ENCODE peak calls at places on chromosome 18, in six cellular contexts. One of them, this sample, is unnamed. For H3K36me3, the result is how much of the 10 kb centered on the place peaks cover.

GRCh38 chr18:23503038-23503966 is at the start of gene RMC1:
- DNase-seq in fibroblast of lung: peak
- DNase-seq in GM12878: peak
- DNase-seq in hepatocyte: peak
- DNase-seq in HCT116: peak
- DNase-seq in neural progenitor cell: peak
- DNase-seq in this sample: peak

GRCh38 chr18:48036191-48036590 is 105.7 kb upstream of the SMAD2 start:
- DNase-seq in hepatocyte: no peak
- DNase-seq in neural progenitor cell: no peak
- DNase-seq in fibroblast of lung: no peak
- DNase-seq in HCT116: no peak
- DNase-seq in GM12878: no peak
- DNase-seq in this sample: no peak

GRCh38 chr18:75131455-75132000 is 77.4 kb downstream of the PTGR3 start:
- DNase-seq in GM12878: no peak
- DNase-seq in neural progenitor cell: no peak
- DNase-seq in HCT116: no peak
- DNase-seq in hepatocyte: no peak
- DNase-seq in fibroblast of lung: no peak
- DNase-seq in this sample: peak

GRCh38 chr18:48893559-48894265 is 57.1 kb downstream of the SMAD7 start:
- DNase-seq in neural progenitor cell: no peak
- DNase-seq in GM12878: no peak
- DNase-seq in fibroblast of lung: no peak
- DNase-seq in HCT116: no peak
- DNase-seq in hepatocyte: no peak
- DNase-seq in this sample: peak

GRCh38 chr18:51621103-51621969 is 423.9 kb upstream of the MEX3C start:
- DNase-seq in fibroblast of lung: peak
- DNase-seq in hepatocyte: peak
- DNase-seq in HCT116: peak
- DNase-seq in neural progenitor cell: peak
- DNase-seq in GM12878: peak
- DNase-seq in this sample: no peak

GRCh38 chr18:61471832-61472406 is 138.7 kb downstream of the CDH20 start:
- DNase-seq in fibroblast of lung: no peak
- DNase-seq in neural progenitor cell: peak
- DNase-seq in GM12878: no peak
- DNase-seq in HCT116: no peak
- DNase-seq in hepatocyte: no peak
- DNase-seq in this sample: no peak

GRCh38 chr18:51716277-51716676 is 518.8 kb upstream of the MEX3C start:
- DNase-seq in neural progenitor cell: no peak
- DNase-seq in HCT116: no peak
- DNase-seq in fibroblast of lung: no peak
- DNase-seq in GM12878: no peak
- DNase-seq in hepatocyte: no peak
- DNase-seq in this sample: no peak

GRCh38 chr18:10787293-10787901 is 261.6 kb downstream of the NAPG start:
- DNase-seq in fibroblast of lung: peak
- DNase-seq in hepatocyte: peak
- DNase-seq in HCT116: peak
- DNase-seq in GM12878: peak
- DNase-seq in neural progenitor cell: peak
- DNase-seq in this sample: peak

GRCh38 chr18:9366126-9366714 is 31.6 kb downstream of the TWSG1 start:
- DNase-seq in HCT116: peak
- DNase-seq in fibroblast of lung: peak
- DNase-seq in GM12878: no peak
- DNase-seq in hepatocyte: peak
- DNase-seq in neural progenitor cell: peak
- DNase-seq in this sample: peak

GRCh38 chr18:5626130-5626880 is 82.5 kb upstream of the EPB41L3 start:
- DNase-seq in neural progenitor cell: no peak
- DNase-seq in HCT116: no peak
- DNase-seq in hepatocyte: no peak
- DNase-seq in GM12878: no peak
- DNase-seq in fibroblast of lung: no peak
- DNase-seq in this sample: peak

GRCh38 chr18:56139792-56140254 is 498.6 kb downstream of the TXNL1 start:
- DNase-seq in HCT116: no peak
- DNase-seq in fibroblast of lung: peak
- DNase-seq in GM12878: no peak
- DNase-seq in neural progenitor cell: no peak
- DNase-seq in hepatocyte: peak
- DNase-seq in this sample: peak

GRCh38 chr18:9418047-9418690 is 57.1 kb upstream of the RALBP1 start:
- DNase-seq in fibroblast of lung: no peak
- DNase-seq in hepatocyte: no peak
- DNase-seq in HCT116: no peak
- DNase-seq in GM12878: no peak
- DNase-seq in neural progenitor cell: no peak
- DNase-seq in this sample: no peak

GRCh38 chr18:12468458-12468857 is 60.7 kb downstream of the PRELID3A start:
- DNase-seq in GM12878: no peak
- DNase-seq in fibroblast of lung: no peak
- DNase-seq in neural progenitor cell: no peak
- DNase-seq in hepatocyte: no peak
- DNase-seq in HCT116: no peak
- DNase-seq in this sample: no peak

GRCh38 chr18:11808001-11808855 is 43.0 kb upstream of the CHMP1B start:
- DNase-seq in fibroblast of lung: peak
- DNase-seq in GM12878: no peak
- DNase-seq in neural progenitor cell: peak
- DNase-seq in hepatocyte: peak
- DNase-seq in HCT116: peak
- DNase-seq in this sample: no peak

GRCh38 chr18:8478166-8478967 is 130.9 kb upstream of the RAB12 start:
- DNase-seq in neural progenitor cell: peak
- DNase-seq in hepatocyte: peak
- DNase-seq in HCT116: peak
- DNase-seq in fibroblast of lung: peak
- DNase-seq in GM12878: no peak
- DNase-seq in this sample: peak

GRCh38 chr18:499351-500229 is 911 bp downstream of the COLEC12 start:
- DNase-seq in hepatocyte: peak
- DNase-seq in neural progenitor cell: peak
- DNase-seq in HCT116: no peak
- DNase-seq in fibroblast of lung: peak
- DNase-seq in GM12878: no peak
- DNase-seq in this sample: peak

GRCh38 chr18:47979611-47980200 is 49.2 kb upstream of the SMAD2 start:
- DNase-seq in HCT116: no peak
- DNase-seq in fibroblast of lung: no peak
- DNase-seq in GM12878: no peak
- DNase-seq in neural progenitor cell: no peak
- DNase-seq in hepatocyte: no peak
- DNase-seq in this sample: no peak

GRCh38 chr18:7557891-7558454 is 9.1 kb upstream of the PTPRM start:
- DNase-seq in neural progenitor cell: no peak
- DNase-seq in fibroblast of lung: no peak
- DNase-seq in hepatocyte: no peak
- DNase-seq in HCT116: no peak
- DNase-seq in GM12878: no peak
- DNase-seq in this sample: no peak

GRCh38 chr18:74082476-74083070 is 65.1 kb downstream of the FBXO15 start:
- DNase-seq in GM12878: peak
- DNase-seq in neural progenitor cell: peak
- DNase-seq in fibroblast of lung: peak
- DNase-seq in HCT116: peak
- DNase-seq in hepatocyte: peak
- DNase-seq in this sample: peak

GRCh38 chr18:386950-387349 is 113.6 kb downstream of the COLEC12 start:
- DNase-seq in neural progenitor cell: no peak
- DNase-seq in HCT116: no peak
- DNase-seq in fibroblast of lung: no peak
- DNase-seq in GM12878: no peak
- DNase-seq in hepatocyte: no peak
- DNase-seq in this sample: no peak

GRCh38 chr18:7958081-7958896 is 391.2 kb downstream of the PTPRM start:
- DNase-seq in hepatocyte: no peak
- DNase-seq in GM12878: peak
- DNase-seq in neural progenitor cell: no peak
- DNase-seq in HCT116: no peak
- DNase-seq in fibroblast of lung: peak
- DNase-seq in this sample: peak

GRCh38 chr18:9508446-9509025 is 33.2 kb downstream of the RALBP1 start:
- DNase-seq in GM12878: no peak
- DNase-seq in hepatocyte: no peak
- DNase-seq in neural progenitor cell: no peak
- DNase-seq in fibroblast of lung: no peak
- DNase-seq in HCT116: no peak
- DNase-seq in this sample: no peak

GRCh38 chr18:49910986-49911385 is 97.7 kb upstream of the ACAA2 start:
- DNase-seq in fibroblast of lung: no peak
- DNase-seq in HCT116: no peak
- DNase-seq in GM12878: no peak
- DNase-seq in neural progenitor cell: no peak
- DNase-seq in hepatocyte: peak
- DNase-seq in this sample: no peak

GRCh38 chr18:2459886-2460285 is 111.4 kb downstream of the METTL4 start:
- DNase-seq in fibroblast of lung: no peak
- DNase-seq in hepatocyte: no peak
- DNase-seq in neural progenitor cell: no peak
- DNase-seq in HCT116: no peak
- DNase-seq in GM12878: no peak
- DNase-seq in this sample: no peak

GRCh38 chr18:75489493-75490190 is 62.1 kb upstream of the SMIM21 start:
- DNase-seq in fibroblast of lung: peak
- DNase-seq in neural progenitor cell: no peak
- DNase-seq in HCT116: peak
- DNase-seq in GM12878: no peak
- DNase-seq in hepatocyte: peak
- DNase-seq in this sample: no peak

GRCh38 chr18:62576277-62576676 is 53.5 kb downstream of the ZCCHC2 start:
- DNase-seq in fibroblast of lung: no peak
- DNase-seq in GM12878: no peak
- DNase-seq in neural progenitor cell: no peak
- DNase-seq in hepatocyte: no peak
- DNase-seq in HCT116: no peak
- DNase-seq in this sample: no peak

GRCh38 chr18:62577748-62578147 is 54.9 kb downstream of the ZCCHC2 start:
- DNase-seq in GM12878: no peak
- DNase-seq in fibroblast of lung: no peak
- DNase-seq in hepatocyte: no peak
- DNase-seq in neural progenitor cell: no peak
- DNase-seq in HCT116: no peak
- DNase-seq in this sample: no peak

GRCh38 chr18:62572456-62572855 is 49.6 kb downstream of the ZCCHC2 start:
- DNase-seq in HCT116: no peak
- DNase-seq in GM12878: no peak
- DNase-seq in neural progenitor cell: no peak
- DNase-seq in hepatocyte: no peak
- DNase-seq in fibroblast of lung: no peak
- DNase-seq in this sample: no peak

GRCh38 chr18:62576858-62577512 is 54.2 kb downstream of the ZCCHC2 start:
- DNase-seq in GM12878: no peak
- DNase-seq in neural progenitor cell: no peak
- DNase-seq in fibroblast of lung: no peak
- DNase-seq in HCT116: no peak
- DNase-seq in hepatocyte: no peak
- DNase-seq in this sample: no peak

GRCh38 chr18:62574776-62575175 is 52.0 kb downstream of the ZCCHC2 start:
- DNase-seq in neural progenitor cell: no peak
- DNase-seq in fibroblast of lung: no peak
- DNase-seq in GM12878: no peak
- DNase-seq in hepatocyte: no peak
- DNase-seq in HCT116: no peak
- DNase-seq in this sample: no peak
- H3K36me3 ChIP-seq in neural progenitor cell: under half
- H3K36me3 ChIP-seq in fibroblast of lung: under half
- H3K36me3 ChIP-seq in GM12878: under half
- H3K36me3 ChIP-seq in hepatocyte: under half
- H3K36me3 ChIP-seq in HCT116: under half
- H3K36me3 ChIP-seq in this sample: under half

GRCh38 chr18:78983530-78983929 is 3.9 kb downstream of the SALL3 start:
- DNase-seq in GM12878: no peak
- DNase-seq in neural progenitor cell: peak
- DNase-seq in hepatocyte: no peak
- DNase-seq in HCT116: no peak
- DNase-seq in fibroblast of lung: no peak
- DNase-seq in this sample: no peak

GRCh38 chr18:78980279-78980771 is 707 bp downstream of the SALL3 start:
- DNase-seq in fibroblast of lung: no peak
- DNase-seq in neural progenitor cell: no peak
- DNase-seq in HCT116: no peak
- DNase-seq in hepatocyte: no peak
- DNase-seq in GM12878: no peak
- DNase-seq in this sample: peak

GRCh38 chr18:78980777-78981651 is 1.4 kb downstream of the SALL3 start:
- DNase-seq in hepatocyte: no peak
- DNase-seq in GM12878: no peak
- DNase-seq in fibroblast of lung: no peak
- DNase-seq in neural progenitor cell: peak
- DNase-seq in HCT116: no peak
- DNase-seq in this sample: peak

GRCh38 chr18:78981652-78981955 is 2.0 kb downstream of the SALL3 start:
- DNase-seq in fibroblast of lung: no peak
- DNase-seq in HCT116: no peak
- DNase-seq in neural progenitor cell: peak
- DNase-seq in GM12878: no peak
- DNase-seq in hepatocyte: no peak
- DNase-seq in this sample: peak

GRCh38 chr18:78982186-78982585 is 2.6 kb downstream of the SALL3 start:
- DNase-seq in neural progenitor cell: peak
- DNase-seq in fibroblast of lung: no peak
- DNase-seq in HCT116: no peak
- DNase-seq in hepatocyte: no peak
- DNase-seq in GM12878: no peak
- DNase-seq in this sample: peak
- H3K4me2 ChIP-seq in neural progenitor cell: peak
- H3K4me2 ChIP-seq in fibroblast of lung: no peak
- H3K4me2 ChIP-seq in HCT116: no peak
- H3K4me2 ChIP-seq in hepatocyte: no peak
- H3K4me2 ChIP-seq in GM12878: no peak
- H3K4me2 ChIP-seq in this sample: no peak

DNA sequence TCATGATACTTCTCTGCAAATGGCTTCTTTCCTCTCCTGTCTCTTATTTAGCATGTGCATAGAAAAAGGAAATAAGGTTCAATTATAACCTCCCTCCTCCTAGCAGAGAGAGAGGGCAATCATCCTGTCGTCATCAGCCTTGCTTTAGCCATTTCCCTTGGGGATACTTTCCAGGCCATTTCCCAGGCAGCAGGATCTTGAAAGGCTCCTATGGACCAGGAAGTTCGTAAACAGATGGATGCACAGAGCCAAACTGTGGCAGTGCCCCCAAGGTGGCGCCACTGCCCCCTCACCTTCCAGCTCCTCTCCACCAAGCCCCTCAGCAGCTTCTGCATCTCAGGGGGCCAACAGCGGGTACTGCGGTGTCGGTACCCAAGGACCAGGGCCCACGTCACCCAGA is 157.4 kb downstream of the DTNA start:
- DNase-seq in GM12878: no peak
- DNase-seq in neural progenitor cell: peak
- DNase-seq in hepatocyte: peak
- DNase-seq in fibroblast of lung: no peak
- DNase-seq in HCT116: peak
- DNase-seq in this sample: peak
- TF ChIP-seq CTCF in GM12878: no peak
- TF ChIP-seq CTCF in neural progenitor cell: peak
- TF ChIP-seq CTCF in hepatocyte: peak
- TF ChIP-seq CTCF in fibroblast of lung: peak
- TF ChIP-seq CTCF in HCT116: peak
- TF ChIP-seq CTCF in this sample: peak

GRCh38 chr18:63350230-63350629 is 16.8 kb downstream of the KDSR start:
- DNase-seq in fibroblast of lung: no peak
- DNase-seq in neural progenitor cell: no peak
- DNase-seq in HCT116: no peak
- DNase-seq in hepatocyte: no peak
- DNase-seq in GM12878: no peak
- DNase-seq in this sample: no peak
- H3K36me3 ChIP-seq in fibroblast of lung: under half
- H3K36me3 ChIP-seq in neural progenitor cell: under half
- H3K36me3 ChIP-seq in HCT116: under half
- H3K36me3 ChIP-seq in hepatocyte: under half
- H3K36me3 ChIP-seq in GM12878: under half
- H3K36me3 ChIP-seq in this sample: half or more

This sample was measured in osteoblast.